ENCODE peak calls at places on chromosomes 11 and 22, in nine cellular contexts. K is HuH-7; B is stimulated activated CD4-positive, alpha-beta T cell treated with anti-CD3 and anti-CD28 coated beads, Interleukin-1b, Interleukin-23, amount 100 ng/mL, for 1 hour; L is brain microvascular endothelial cell; M is activated naive CD4-positive, alpha-beta T cell; N is EH; S is AG20443; D is iPS-NIHi11; J is GM04504. V is an unnamed sample.
A peak's percentile ranks its signal among the peaks of the same experiment; 100 is the strongest.

GRCh38 chr11:15216678-15217077 is 102.0 kb downstream of the INSC start:
- DNase-seq in S (no peak), M (no peak), L (no peak), J (no peak), B (no peak), D (peak; percentile 60), N (no peak), K (no peak), V (no peak)

GRCh38 chr11:8318536-8318935 is 54.9 kb upstream of the LMO1 start:
- DNase-seq in J (no peak), N (no peak), B (no peak), M (no peak), S (no peak), K (no peak), L (no peak), D (peak; percentile 82), V (no peak)

GRCh38 chr11:73415854-73416615 is 39.8 kb downstream of the RELT start:
- DNase-seq in D (no peak), B (no peak), N (peak; percentile 83), K (no peak), J (peak; percentile 69), M (no peak), L (no peak), S (peak; percentile 56), V (peak; percentile 56)

GRCh38 chr11:67409781-67410368 is 5.6 kb upstream of the CARNS1 start:
- DNase-seq in M (no peak), L (no peak), J (no peak), B (no peak), D (peak; percentile 90), K (peak; percentile 98), S (no peak), N (no peak), V (no peak)

GRCh38 chr22:31449521-31449920 is 40.1 kb downstream of the EIF4ENIF1 start:
- DNase-seq in L (no peak), M (no peak), K (no peak), S (no peak), B (no peak), D (no peak), N (no peak), J (no peak), V (no peak)

GRCh38 chr22:25067851-25068421 is 115.4 kb downstream of the KIAA1671 start:
- DNase-seq in S (peak; percentile 41), M (no peak), J (no peak), B (peak; percentile 69), N (no peak), D (no peak), K (no peak), L (no peak), V (no peak)

GRCh38 chr22:28029201-28029948 is 110.3 kb upstream of the PITPNB start:
- DNase-seq in J (no peak), L (peak; percentile 27), N (peak; percentile 73), B (no peak), D (peak; percentile 61), M (no peak), S (no peak), K (no peak), V (no peak)

GRCh38 chr22:24553597-24554315 is 1.2 kb downstream of the GUCD1 start:
- DNase-seq in M (no peak), D (no peak), B (no peak), L (peak; percentile 7), J (no peak), K (no peak), S (no peak), N (peak; percentile 40), V (no peak)

GRCh38 chr11:14882196-14882595 is 9.8 kb downstream of the CYP2R1 start:
- DNase-seq in S (no peak), M (no peak), N (no peak), J (no peak), L (no peak), B (no peak), D (no peak), K (no peak), V (no peak)

GRCh38 chr11:33377100-33377851 is 120.1 kb downstream of the HIPK3 start:
- DNase-seq in K (no peak), J (no peak), N (peak; percentile 44), L (no peak), M (no peak), D (no peak), S (no peak), B (no peak), V (peak; percentile 42)

GRCh38 chr11:67506426-67507032 is 1.4 kb upstream of the PITPNM1 start:
- DNase-seq in M (no peak), L (no peak), S (no peak), J (no peak), B (no peak), D (no peak), K (no peak), N (no peak), V (no peak)

GRCh38 chr11:48109046-48109666 is 107.5 kb upstream of the OR4B1 start:
- DNase-seq in D (peak; percentile 35), L (no peak), B (no peak), J (no peak), K (no peak), N (peak; percentile 68), M (no peak), S (peak; percentile 64), V (peak; percentile 72)

GRCh38 chr11:96275807-96276594 is 67.0 kb downstream of the MAML2 start:
- DNase-seq in L (peak; percentile 25), K (no peak), S (no peak), M (no peak), J (no peak), D (no peak), B (no peak), N (peak; percentile 75), V (peak; percentile 67)

GRCh38 chr22:39013923-39014722 is at the start of gene APOBEC3C:
- DNase-seq in D (peak; percentile 44), K (peak; percentile 31), J (peak; percentile 71), B (peak; percentile 49), M (peak; percentile 8), N (peak; percentile 96), S (peak; percentile 88), L (peak; percentile 87), V (peak; percentile 94)

GRCh38 chr11:62430350-62430749 is 11.5 kb downstream of the SCGB1A1 start:
- DNase-seq in L (no peak), M (no peak), N (peak; percentile 65), D (no peak), B (no peak), K (no peak), S (no peak), J (peak; percentile 70), V (no peak)

GRCh38 chr22:43867839-43868652 is 5.7 kb upstream of the SULT4A1 start:
- DNase-seq in M (no peak), S (peak; percentile 82), K (peak; percentile 82), D (peak; percentile 83), B (no peak), L (peak; percentile 41), J (peak; percentile 25), N (peak; percentile 75), V (peak; percentile 45)

GRCh38 chr11:119094816-119095065 is 6.9 kb downstream of the DPAGT1 start:
- DNase-seq in L (peak; percentile 77), K (peak; percentile 45), B (no peak), S (peak; percentile 78), J (peak; percentile 64), D (peak; percentile 70), M (no peak), N (peak; percentile 88), V (peak; percentile 89)

GRCh38 chr22:37428649-37429586 is 1.6 kb upstream of the ELFN2 start:
- DNase-seq in B (peak; percentile 23), L (no peak), S (peak; percentile 67), M (no peak), N (peak; percentile 56), D (peak; percentile 86), J (no peak), K (peak; percentile 85), V (peak; percentile 38)

GRCh38 chr22:39994046-39994565 is 648 bp upstream of the FAM83F start:
- DNase-seq in N (no peak), K (no peak), L (no peak), D (no peak), M (peak; percentile 17), J (no peak), S (no peak), B (no peak), V (no peak)

GRCh38 chr11:66951135-66951534 is 7.0 kb downstream of the PC start:
- DNase-seq in L (no peak), S (no peak), J (no peak), B (no peak), N (no peak), D (peak; percentile 53), M (no peak), K (peak; percentile 84), V (no peak)

GRCh38 chr11:119316729-119317591 is at the start of gene MCAM:
- DNase-seq in S (peak; percentile 54), N (peak; percentile 54), J (no peak), B (no peak), K (peak; percentile 78), D (peak; percentile 83), M (no peak), L (no peak), V (peak; percentile 52)

GRCh38 chr11:6755303-6755952 is 16.3 kb downstream of the OR2AG2 start:
- DNase-seq in M (no peak), B (no peak), L (peak; percentile 43), D (peak; percentile 91), J (no peak), S (peak; percentile 71), N (peak; percentile 47), K (peak; percentile 18), V (peak; percentile 30)

GRCh38 chr11:71181566-71181965 is 70.8 kb downstream of the SHANK2 start:
- DNase-seq in L (no peak), D (no peak), N (no peak), S (no peak), K (no peak), M (no peak), J (no peak), B (no peak), V (no peak)

GRCh38 chr22:23315341-23315917 is 135.1 kb downstream of the BCR start:
- DNase-seq in M (no peak), L (peak; percentile 66), S (peak; percentile 63), K (peak; percentile 71), N (peak; percentile 85), D (peak; percentile 76), B (no peak), J (peak; percentile 20), V (peak; percentile 72)

GRCh38 chr11:65382804-65383368 is 440 bp upstream of the SLC25A45 start:
- DNase-seq in L (no peak), B (no peak), D (no peak), J (no peak), S (no peak), N (no peak), K (no peak), M (no peak), V (no peak)

GRCh38 chr11:12636871-12637410 is 37.3 kb upstream of the TEAD1 start:
- DNase-seq in M (no peak), S (no peak), L (no peak), B (no peak), J (no peak), D (peak; percentile 12), N (no peak), K (no peak), V (no peak)

GRCh38 chr11:95152878-95153856 is 63.5 kb downstream of the ENDOD1 start:
- DNase-seq in S (no peak), B (no peak), L (no peak), D (no peak), N (no peak), M (no peak), J (no peak), K (no peak), V (no peak)

GRCh38 chr11:1072821-1073231 is 1.8 kb upstream of the MUC2 start:
- DNase-seq in S (no peak), L (no peak), N (no peak), M (no peak), J (no peak), D (no peak), K (no peak), B (no peak), V (no peak)